ENCODE peak calls at places on chromosomes 16 and 17, in four cellular contexts. L, U, E and Y are unnamed samples.

GRCh38 chr17:59572301-59572924 is 7.0 kb downstream of the DHX40 start:
- DNase-seq in L (peak), U (no peak), E (no peak), Y (no peak)

GRCh38 chr17:6061290-6061689 is 8.9 kb upstream of the WSCD1 start:
- DNase-seq in L (peak), U (no peak), E (no peak), Y (no peak)

GRCh38 chr17:1577657-1578428 is 15.3 kb upstream of the PITPNA start:
- DNase-seq in L (no peak), U (no peak), E (no peak), Y (no peak)

GRCh38 chr17:30812218-30813177 is 12.0 kb downstream of the CRLF3 start:
- DNase-seq in L (peak), U (no peak), E (no peak), Y (no peak)

GRCh38 chr16:353404-354285 is 1.1 kb upstream of the AXIN1 start:
- DNase-seq in L (peak), U (no peak), E (no peak), Y (peak)

GRCh38 chr16:31441956-31442355 is 633 bp downstream of the ZNF843 start:
- DNase-seq in L (no peak), U (no peak), E (no peak), Y (no peak)

GRCh38 chr17:44915727-44916058 is 393 bp upstream of the GFAP start:
- DNase-seq in L (no peak), U (no peak), E (no peak), Y (peak)

GRCh38 chr16:58515871-58516767 is 802 bp downstream of the SETD6 start:
- DNase-seq in L (peak), U (no peak), E (peak), Y (peak)

GRCh38 chr17:82492647-82493516 is 26.6 kb upstream of the FOXK2 start:
- DNase-seq in L (peak), U (no peak), E (no peak), Y (no peak)

GRCh38 chr16:17149904-17150483 is 320.8 kb downstream of the XYLT1 start:
- DNase-seq in L (peak), U (no peak), E (no peak), Y (no peak)

GRCh38 chr16:64144612-64145011 is 977.3 kb downstream of the CDH11 start:
- DNase-seq in L (no peak), U (no peak), E (no peak), Y (no peak)

GRCh38 chr17:44655983-44656700 is at the start of gene MEIOC:
- DNase-seq in L (peak), U (peak), E (peak), Y (no peak)

GRCh38 chr16:27458987-27459688 is 57.2 kb downstream of the IL21R start:
- DNase-seq in L (no peak), U (no peak), E (no peak), Y (no peak)

GRCh38 chr17:33371377-33371776 is 78.3 kb upstream of the ASIC2 start:
- DNase-seq in L (no peak), U (no peak), E (no peak), Y (no peak)

GRCh38 chr16:70345840-70346239 is 863 bp upstream of the DDX19A start:
- DNase-seq in L (no peak), U (no peak), E (no peak), Y (no peak)

GRCh38 chr17:13544755-13545154 is 57.0 kb downstream of the HS3ST3A1 start:
- DNase-seq in L (peak), U (no peak), E (no peak), Y (no peak)

GRCh38 chr16:74034862-74035261 is 261.8 kb upstream of the PSMD7 start:
- DNase-seq in L (peak), U (peak), E (no peak), Y (no peak)

GRCh38 chr17:62303476-62303875 is 76.9 kb upstream of the EFCAB3 start:
- DNase-seq in L (no peak), U (no peak), E (no peak), Y (no peak)

GRCh38 chr16:89723279-89724250 is 2.2 kb downstream of the ZNF276 start:
- DNase-seq in L (peak), U (no peak), E (no peak), Y (no peak)

GRCh38 chr16:4692460-4693295 is 684 bp upstream of the NUDT16L1 start:
- DNase-seq in L (no peak), U (no peak), E (peak), Y (no peak)

GRCh38 chr16:10612649-10613179 is 32.3 kb upstream of the EMP2 start:
- DNase-seq in L (peak), U (no peak), E (no peak), Y (no peak)

GRCh38 chr17:2195729-2196128 is 107.9 kb downstream of the SMG6 start:
- DNase-seq in L (peak), U (no peak), E (no peak), Y (no peak)

GRCh38 chr17:68749742-68750562 is 148.8 kb upstream of the FAM20A start:
- DNase-seq in L (no peak), U (no peak), E (no peak), Y (no peak)

GRCh38 chr16:15601212-15601879 is 41.6 kb downstream of the MARF1 start:
- DNase-seq in L (no peak), U (no peak), E (no peak), Y (no peak)

GRCh38 chr17:28718317-28718672 is 627 bp upstream of the RAB34 start:
- DNase-seq in L (no peak), U (no peak), E (no peak), Y (no peak)

GRCh38 chr16:12002447-12003006 is 26.0 kb downstream of the SNX29 start:
- DNase-seq in L (no peak), U (no peak), E (no peak), Y (no peak)

GRCh38 chr16:24508614-24509013 is 30.8 kb upstream of the RBBP6 start:
- DNase-seq in L (peak), U (no peak), E (no peak), Y (no peak)

GRCh38 chr17:82309656-82310570 is 7.5 kb downstream of the CD7 start:
- DNase-seq in L (no peak), U (no peak), E (no peak), Y (no peak)

GRCh38 chr17:65987988-65988387 is 203.9 kb downstream of the CEP112 start:
- DNase-seq in L (peak), U (peak), E (no peak), Y (no peak)

GRCh38 chr17:47797797-47798196 is 23.8 kb downstream of the OSBPL7 start:
- DNase-seq in L (peak), U (no peak), E (no peak), Y (no peak)

GRCh38 chr16:78770353-78771091 is 671.1 kb downstream of the WWOX start:
- DNase-seq in L (no peak), U (peak), E (peak), Y (peak)

GRCh38 chr17:83083368-83084201 is 4.2 kb downstream of the METRNL start:
- DNase-seq in L (peak), U (no peak), E (no peak), Y (no peak)

DNA sequence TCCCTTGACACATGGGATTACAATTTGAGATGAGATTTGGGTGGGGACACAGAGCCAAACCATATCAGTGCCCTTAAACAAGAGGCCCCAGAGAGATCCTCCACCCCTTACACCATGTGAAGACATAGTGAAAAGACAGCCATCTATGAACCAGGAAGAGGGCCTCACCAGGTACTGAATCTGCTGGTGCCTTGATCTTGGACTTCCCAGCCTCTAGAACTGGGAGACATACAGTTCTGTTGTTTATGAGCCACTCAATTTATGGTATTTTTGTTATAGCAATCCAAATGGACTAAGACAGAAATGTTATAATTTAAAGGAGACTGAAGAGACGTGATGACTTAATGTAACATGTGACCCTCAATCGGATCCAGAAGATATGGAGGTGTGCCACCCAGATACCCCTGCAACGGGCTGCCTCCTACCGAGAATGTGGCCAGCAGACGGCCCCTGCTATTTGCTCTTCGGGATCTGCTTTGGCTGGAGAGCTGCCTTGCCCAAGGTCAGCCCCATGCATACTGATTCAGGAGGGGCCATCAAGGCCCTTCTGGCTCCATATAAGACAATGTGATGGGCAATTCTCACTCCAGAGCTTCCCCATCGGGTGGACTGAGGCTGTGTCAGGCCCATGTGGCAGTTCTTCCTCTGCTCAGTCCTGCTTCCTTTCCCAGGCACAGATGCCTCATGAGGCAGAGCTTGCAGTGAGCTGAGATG is 80.6 kb downstream of the NETO2 start:
- DNase-seq in L (no peak), U (no peak), E (no peak), Y (peak)
- TF ChIP-seq CTCF in L (no peak), U (no peak), E (no peak), Y (no peak)

GRCh38 chr16:80616362-80616761 is 75.6 kb downstream of the DYNLRB2 start:
- DNase-seq in L (no peak), U (no peak), E (no peak), Y (no peak)

GRCh38 chr16:80612461-80613017 is 71.7 kb downstream of the DYNLRB2 start:
- DNase-seq in L (no peak), U (no peak), E (no peak), Y (no peak)

GRCh38 chr16:80611930-80612327 is 71.1 kb downstream of the DYNLRB2 start:
- DNase-seq in L (no peak), U (no peak), E (no peak), Y (no peak)

GRCh38 chr16:80615751-80616150 is 75.0 kb downstream of the DYNLRB2 start:
- DNase-seq in L (no peak), U (no peak), E (no peak), Y (no peak)

DNA sequence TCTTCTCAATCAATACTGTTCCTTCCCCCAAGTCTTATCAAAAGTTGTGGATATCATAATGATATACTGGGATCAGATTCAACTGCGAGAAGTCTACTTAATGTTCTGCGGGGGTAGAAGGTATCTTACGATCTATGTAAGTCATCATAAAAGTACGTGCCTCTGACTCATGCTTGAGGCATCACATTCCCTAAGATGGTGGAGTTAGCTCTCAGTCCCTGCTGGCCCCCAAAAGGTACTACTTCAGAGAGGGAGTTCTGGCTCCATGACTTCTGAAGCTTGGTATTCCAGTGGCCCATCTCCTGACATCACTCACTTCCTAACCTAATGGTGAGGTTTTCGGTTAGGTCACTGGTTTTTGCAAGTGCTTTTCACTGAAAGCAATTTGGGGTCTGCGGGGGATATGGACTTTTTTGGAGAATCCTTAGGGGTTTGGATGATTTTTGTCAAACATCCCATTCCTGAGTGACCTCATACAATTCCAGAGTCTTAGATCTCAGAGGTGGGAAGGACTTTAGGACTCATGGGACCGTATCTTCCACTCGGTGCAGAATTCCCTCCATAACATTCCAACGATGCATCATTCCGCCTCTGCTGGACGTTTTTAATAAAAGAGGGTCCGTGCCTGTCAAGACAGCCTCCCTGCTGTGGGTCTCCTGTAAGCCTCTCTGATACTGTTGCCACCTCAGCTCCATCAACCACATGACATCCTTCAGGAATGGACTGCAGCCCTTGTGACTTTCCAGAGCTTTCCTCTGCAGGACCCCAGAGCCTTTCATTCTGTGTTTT is 74.3 kb downstream of the DYNLRB2 start:
- DNase-seq in L (peak), U (no peak), E (no peak), Y (no peak)
- TF ChIP-seq CTCF in L (no peak), U (no peak), E (no peak), Y (no peak)

GRCh38 chr17:9445424-9445823 is 130.2 kb downstream of the STX8 start:
- DNase-seq in L (no peak), U (no peak), E (no peak), Y (no peak)
- TF ChIP-seq CTCF in L (no peak), U (no peak), E (no peak), Y (no peak)

DNA sequence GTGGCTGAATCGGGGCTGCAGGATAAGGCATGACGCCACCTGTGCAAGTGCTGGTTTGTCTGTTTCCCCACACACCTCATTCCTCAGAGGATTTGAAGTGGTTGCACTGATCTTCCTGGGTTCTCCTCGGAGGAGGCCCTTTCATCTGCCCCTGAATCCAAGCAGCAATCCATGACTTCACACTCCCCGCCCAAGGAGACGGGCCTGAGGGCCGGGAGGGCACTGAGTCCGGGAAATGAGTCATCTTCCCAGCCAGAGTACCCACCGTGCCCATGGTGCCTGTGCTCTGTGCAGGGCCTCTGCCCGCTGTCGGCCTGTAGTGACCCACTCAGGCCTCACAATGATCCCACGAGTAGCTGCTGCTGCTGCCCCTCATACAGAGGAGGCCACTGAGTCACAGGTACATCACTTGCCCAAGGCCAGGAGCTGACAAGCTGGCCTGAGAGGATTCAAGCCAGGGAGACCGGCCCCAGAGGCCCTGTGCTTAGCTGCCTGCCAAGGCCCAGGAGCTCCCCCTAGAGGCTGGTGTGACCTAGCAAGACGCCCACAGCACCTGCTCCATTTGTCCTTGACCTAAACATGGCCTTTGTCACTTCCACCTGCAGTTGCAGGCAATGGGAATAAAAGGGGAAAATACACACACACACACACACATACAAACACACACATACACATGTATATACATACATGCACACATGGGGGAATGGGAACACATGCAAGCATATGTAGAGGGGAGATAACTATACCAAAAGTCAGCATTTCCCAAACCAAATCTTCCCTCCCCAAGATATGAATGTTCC is 240.0 kb downstream of the C16orf95 start:
- DNase-seq in L (peak), U (peak), E (no peak), Y (peak)
- TF ChIP-seq CTCF in L (peak), U (peak), E (peak), Y (peak)

DNA sequence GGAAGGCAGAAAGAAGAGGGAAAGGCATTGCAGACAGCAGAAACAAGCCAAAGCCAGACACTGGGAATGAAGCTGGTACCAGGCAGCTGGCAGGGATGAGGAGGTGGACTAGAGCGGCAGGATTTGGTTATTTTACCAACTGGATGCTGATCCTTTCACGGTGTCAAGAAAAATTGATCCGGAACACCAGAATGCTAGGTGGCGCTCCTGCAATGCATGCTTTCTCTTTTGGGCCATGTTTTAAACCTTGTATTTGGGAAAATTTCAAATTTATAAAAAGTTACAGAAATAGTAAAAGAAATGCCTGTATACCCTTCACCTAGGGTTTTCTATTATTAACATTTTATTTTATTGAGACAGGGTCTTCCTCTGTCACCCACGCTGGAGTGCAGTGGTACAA is 224.7 kb downstream of the SOX9 start:
- DNase-seq in L (peak), U (no peak), E (no peak), Y (no peak)
- TF ChIP-seq CTCF in L (no peak), U (no peak), E (no peak), Y (no peak)